ENCODE peak calls at places on chromosome 5, in seven cellular contexts. One of them, this sample, is unnamed.
A peak's percentile ranks its signal among the peaks of the same experiment; 100 is the strongest.

GRCh38 chr5:76256116-76256889 is 146.8 kb upstream of the IQGAP2 start:
- DNase-seq in AG04450: peak; percentile 13
- DNase-seq in BE2C: peak; percentile 50
- DNase-seq in heart right ventricle: no peak
- DNase-seq in fibroblast of the aortic adventitia: peak; percentile 72
- DNase-seq in pancreas: peak; percentile 31
- DNase-seq in Peyer's patch: peak; percentile 84
- DNase-seq in this sample: peak; percentile 53

GRCh38 chr5:151924564-151925395 is at the start of gene GLRA1:
- DNase-seq in AG04450: peak; percentile 4
- DNase-seq in BE2C: peak; percentile 9
- DNase-seq in heart right ventricle: peak; percentile 61
- DNase-seq in fibroblast of the aortic adventitia: peak; percentile 42
- DNase-seq in pancreas: peak; percentile 6
- DNase-seq in Peyer's patch: peak; percentile 45
- DNase-seq in this sample: peak; percentile 56

GRCh38 chr5:138696501-138696900 is 56.7 kb upstream of the CTNNA1 start:
- DNase-seq in AG04450: peak; percentile 51
- DNase-seq in BE2C: no peak
- DNase-seq in heart right ventricle: no peak
- DNase-seq in fibroblast of the aortic adventitia: peak; percentile 69
- DNase-seq in pancreas: no peak
- DNase-seq in Peyer's patch: no peak
- DNase-seq in this sample: peak; percentile 29

GRCh38 chr5:133289686-133290367 is 238.0 kb downstream of the HSPA4 start:
- DNase-seq in AG04450: no peak
- DNase-seq in BE2C: no peak
- DNase-seq in heart right ventricle: no peak
- DNase-seq in fibroblast of the aortic adventitia: no peak
- DNase-seq in pancreas: no peak
- DNase-seq in Peyer's patch: no peak
- DNase-seq in this sample: no peak

GRCh38 chr5:143879646-143880045 is 67.7 kb downstream of the HMHB1 start:
- DNase-seq in AG04450: no peak
- DNase-seq in BE2C: no peak
- DNase-seq in heart right ventricle: no peak
- DNase-seq in fibroblast of the aortic adventitia: no peak
- DNase-seq in pancreas: no peak
- DNase-seq in Peyer's patch: no peak
- DNase-seq in this sample: peak; percentile 43

GRCh38 chr5:75536694-75537360 is 25.1 kb downstream of the POLK start:
- DNase-seq in AG04450: no peak
- DNase-seq in BE2C: peak; percentile 7
- DNase-seq in heart right ventricle: no peak
- DNase-seq in fibroblast of the aortic adventitia: no peak
- DNase-seq in pancreas: no peak
- DNase-seq in Peyer's patch: no peak
- DNase-seq in this sample: no peak

GRCh38 chr5:134957920-134958608 is 9.6 kb upstream of the CATSPER3 start:
- DNase-seq in AG04450: no peak
- DNase-seq in BE2C: no peak
- DNase-seq in heart right ventricle: no peak
- DNase-seq in fibroblast of the aortic adventitia: no peak
- DNase-seq in pancreas: no peak
- DNase-seq in Peyer's patch: no peak
- DNase-seq in this sample: no peak

GRCh38 chr5:141879941-141880738 is 1.9 kb upstream of the PCDH1 start:
- DNase-seq in AG04450: no peak
- DNase-seq in BE2C: no peak
- DNase-seq in heart right ventricle: no peak
- DNase-seq in fibroblast of the aortic adventitia: no peak
- DNase-seq in pancreas: no peak
- DNase-seq in Peyer's patch: no peak
- DNase-seq in this sample: no peak

GRCh38 chr5:143066556-143067281 is 296.5 kb downstream of the ARHGAP26 start:
- DNase-seq in AG04450: no peak
- DNase-seq in BE2C: no peak
- DNase-seq in heart right ventricle: no peak
- DNase-seq in fibroblast of the aortic adventitia: no peak
- DNase-seq in pancreas: no peak
- DNase-seq in Peyer's patch: no peak
- DNase-seq in this sample: no peak

GRCh38 chr5:32279223-32279622 is 33.5 kb downstream of the MTMR12 start:
- DNase-seq in AG04450: no peak
- DNase-seq in BE2C: no peak
- DNase-seq in heart right ventricle: no peak
- DNase-seq in fibroblast of the aortic adventitia: no peak
- DNase-seq in pancreas: no peak
- DNase-seq in Peyer's patch: no peak
- DNase-seq in this sample: no peak

GRCh38 chr5:96124589-96124988 is 162.9 kb upstream of the ELL2 start:
- DNase-seq in AG04450: no peak
- DNase-seq in BE2C: no peak
- DNase-seq in heart right ventricle: no peak
- DNase-seq in fibroblast of the aortic adventitia: peak; percentile 41
- DNase-seq in pancreas: no peak
- DNase-seq in Peyer's patch: no peak
- DNase-seq in this sample: no peak

GRCh38 chr5:69007086-69007672 is 86.6 kb upstream of the SLC30A5 start:
- DNase-seq in AG04450: no peak
- DNase-seq in BE2C: peak; percentile 15
- DNase-seq in heart right ventricle: no peak
- DNase-seq in fibroblast of the aortic adventitia: peak; percentile 20
- DNase-seq in pancreas: no peak
- DNase-seq in Peyer's patch: no peak
- DNase-seq in this sample: no peak
- TF ChIP-seq CTCF in AG04450: no peak
- TF ChIP-seq CTCF in BE2C: no peak
- TF ChIP-seq CTCF in heart right ventricle: no peak
- TF ChIP-seq CTCF in fibroblast of the aortic adventitia: no peak
- TF ChIP-seq CTCF in pancreas: no peak
- TF ChIP-seq CTCF in Peyer's patch: no peak
- TF ChIP-seq CTCF in this sample: no peak

DNA sequence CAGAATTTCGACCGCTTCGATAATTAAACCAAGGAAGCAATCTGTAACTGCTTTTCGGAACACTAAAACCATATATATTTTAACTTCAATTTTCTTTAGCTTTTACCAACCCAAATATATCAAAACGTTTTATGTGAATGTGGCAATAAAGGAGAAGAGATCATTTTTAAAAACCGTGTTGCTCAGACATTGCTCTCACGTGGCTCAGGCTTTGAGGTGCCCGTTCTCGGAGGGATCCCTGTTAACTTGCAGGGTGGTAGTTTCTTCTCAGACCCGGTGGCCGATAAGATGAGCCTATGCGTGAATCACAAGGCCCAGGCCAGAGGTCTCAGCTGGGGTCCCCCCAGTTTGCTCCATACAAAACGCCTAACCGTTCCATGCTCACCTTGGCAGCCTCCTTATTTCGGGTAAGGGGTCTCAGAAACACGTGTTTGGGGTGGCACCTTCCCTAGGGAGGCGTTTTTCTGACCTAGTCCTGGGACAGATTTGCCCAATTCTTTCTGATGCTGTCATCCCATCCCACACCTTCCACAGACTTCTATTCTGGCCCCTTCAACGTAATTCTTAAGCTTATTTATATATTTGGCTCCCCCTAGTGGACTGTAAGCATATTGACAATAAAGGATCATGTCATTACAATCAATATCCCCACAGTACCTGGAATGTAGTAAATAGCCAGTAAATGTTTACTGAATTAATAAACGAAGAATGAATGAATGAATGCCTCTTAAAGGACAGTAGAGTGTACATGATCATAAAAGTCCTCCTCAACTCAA is 48.2 kb downstream of the THBS4 start:
- DNase-seq in AG04450: peak; percentile 29
- DNase-seq in BE2C: peak; percentile 23
- DNase-seq in heart right ventricle: no peak
- DNase-seq in fibroblast of the aortic adventitia: peak; percentile 80
- DNase-seq in pancreas: no peak
- DNase-seq in Peyer's patch: no peak
- DNase-seq in this sample: peak; percentile 67
- H3K4me3 ChIP-seq in AG04450: no peak overlapping the region
- H3K4me3 ChIP-seq in BE2C: peak overlapping the region; percentile 47
- H3K4me3 ChIP-seq in heart right ventricle: peak overlapping the region; percentile 42
- H3K4me3 ChIP-seq in fibroblast of the aortic adventitia: peak overlapping the region; percentile 43
- H3K4me3 ChIP-seq in pancreas: peak overlapping the region; percentile 1
- H3K4me3 ChIP-seq in Peyer's patch: peak overlapping the region; percentile 26
- H3K4me3 ChIP-seq in this sample: no peak overlapping the region

GRCh38 chr5:115378754-115379153 is 82.3 kb upstream of the CCDC112 start:
- DNase-seq in AG04450: no peak
- DNase-seq in BE2C: no peak
- DNase-seq in heart right ventricle: no peak
- DNase-seq in fibroblast of the aortic adventitia: no peak
- DNase-seq in pancreas: no peak
- DNase-seq in Peyer's patch: no peak
- DNase-seq in this sample: no peak

GRCh38 chr5:115375922-115376321 is 79.5 kb upstream of the CCDC112 start:
- DNase-seq in AG04450: no peak
- DNase-seq in BE2C: no peak
- DNase-seq in heart right ventricle: peak; percentile 30
- DNase-seq in fibroblast of the aortic adventitia: no peak
- DNase-seq in pancreas: no peak
- DNase-seq in Peyer's patch: peak; percentile 59
- DNase-seq in this sample: no peak

GRCh38 chr5:115372121-115372520 is 75.7 kb upstream of the CCDC112 start:
- DNase-seq in AG04450: no peak
- DNase-seq in BE2C: no peak
- DNase-seq in heart right ventricle: no peak
- DNase-seq in fibroblast of the aortic adventitia: peak; percentile 79
- DNase-seq in pancreas: no peak
- DNase-seq in Peyer's patch: no peak
- DNase-seq in this sample: no peak

GRCh38 chr5:115377468-115378217 is 81.2 kb upstream of the CCDC112 start:
- DNase-seq in AG04450: peak; percentile 66
- DNase-seq in BE2C: no peak
- DNase-seq in heart right ventricle: no peak
- DNase-seq in fibroblast of the aortic adventitia: peak; percentile 89
- DNase-seq in pancreas: no peak
- DNase-seq in Peyer's patch: no peak
- DNase-seq in this sample: peak; percentile 87

DNA sequence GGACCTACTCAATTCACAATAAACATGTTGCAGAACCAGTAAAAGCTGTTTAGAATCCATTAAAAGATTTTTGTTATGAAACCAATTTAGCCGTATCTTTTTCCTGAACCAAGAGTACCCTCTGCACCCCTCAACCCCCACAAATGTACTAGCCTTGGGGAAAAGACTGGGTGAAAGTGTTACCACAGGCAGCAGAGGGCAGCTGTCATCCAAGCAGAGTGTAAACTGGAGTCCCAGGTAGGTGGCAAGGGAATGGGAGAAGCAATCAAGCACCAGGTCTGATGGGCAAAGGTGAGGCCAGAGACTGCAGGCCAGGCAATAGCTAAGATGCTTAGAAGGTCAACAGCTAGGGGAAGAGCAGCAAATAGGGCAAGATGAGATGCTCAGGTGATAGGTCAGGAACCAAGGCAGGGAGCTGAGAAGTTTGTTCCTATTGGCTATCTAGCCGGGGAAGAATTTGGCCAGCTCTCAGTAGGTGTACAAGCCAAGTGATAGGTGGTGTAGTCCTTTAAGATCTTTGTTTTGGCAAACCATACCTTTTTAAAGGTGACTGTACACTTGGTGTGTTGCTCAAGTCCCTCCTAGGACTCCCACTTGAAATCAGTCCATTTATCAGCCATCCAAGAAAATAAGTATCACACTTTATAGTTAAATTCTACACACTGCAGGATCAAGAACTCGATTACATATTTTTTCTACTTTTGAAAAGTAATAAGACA is 77.8 kb upstream of the CCDC112 start:
- DNase-seq in AG04450: no peak
- DNase-seq in BE2C: no peak
- DNase-seq in heart right ventricle: no peak
- DNase-seq in fibroblast of the aortic adventitia: no peak
- DNase-seq in pancreas: peak; percentile 23
- DNase-seq in Peyer's patch: peak; percentile 79
- DNase-seq in this sample: no peak
- TF ChIP-seq CTCF in AG04450: no peak
- TF ChIP-seq CTCF in BE2C: peak; percentile 4
- TF ChIP-seq CTCF in heart right ventricle: no peak
- TF ChIP-seq CTCF in fibroblast of the aortic adventitia: no peak
- TF ChIP-seq CTCF in pancreas: no peak
- TF ChIP-seq CTCF in Peyer's patch: no peak
- TF ChIP-seq CTCF in this sample: no peak

GRCh38 chr5:173590436-173591299 is 25.8 kb downstream of the BOD1 start:
- DNase-seq in AG04450: no peak
- DNase-seq in BE2C: no peak
- DNase-seq in heart right ventricle: peak; percentile 30
- DNase-seq in fibroblast of the aortic adventitia: no peak
- DNase-seq in pancreas: no peak
- DNase-seq in Peyer's patch: no peak
- DNase-seq in this sample: no peak
- H3K4me3 ChIP-seq in AG04450: no peak overlapping the region
- H3K4me3 ChIP-seq in BE2C: no peak overlapping the region
- H3K4me3 ChIP-seq in heart right ventricle: no peak overlapping the region
- H3K4me3 ChIP-seq in fibroblast of the aortic adventitia: no peak overlapping the region
- H3K4me3 ChIP-seq in pancreas: no peak overlapping the region
- H3K4me3 ChIP-seq in Peyer's patch: no peak overlapping the region
- H3K4me3 ChIP-seq in this sample: no peak overlapping the region

GRCh38 chr5:54766748-54767147 is 218.6 kb downstream of the ESM1 start:
- DNase-seq in AG04450: no peak
- DNase-seq in BE2C: no peak
- DNase-seq in heart right ventricle: no peak
- DNase-seq in fibroblast of the aortic adventitia: no peak
- DNase-seq in pancreas: no peak
- DNase-seq in Peyer's patch: no peak
- DNase-seq in this sample: no peak
- TF ChIP-seq CTCF in AG04450: no peak
- TF ChIP-seq CTCF in BE2C: peak; percentile 38
- TF ChIP-seq CTCF in heart right ventricle: no peak
- TF ChIP-seq CTCF in fibroblast of the aortic adventitia: no peak
- TF ChIP-seq CTCF in pancreas: no peak
- TF ChIP-seq CTCF in Peyer's patch: no peak
- TF ChIP-seq CTCF in this sample: no peak